ENCODE peak calls at places on chromosomes 13 and 19, in eight cellular contexts. G is SK-N-MC; P is mucosa of descending colon; O is adrenal gland; Q is PC-3; A is CD8-positive, alpha-beta memory T cell; I is iPS DF 6.9; C is DND-41. N is an unnamed sample.

GRCh38 chr19:58569191-58569942 is 3.8 kb downstream of the MZF1 start:
- DNase-seq in G (no peak), P (peak; percentile 21), O (peak; percentile 16), Q (no peak), A (no peak), I (no peak), C (peak; percentile 5), N (peak; percentile 16)

GRCh38 chr13:108551674-108552073 is 77.7 kb upstream of the MYO16 start:
- DNase-seq in G (no peak), P (no peak), O (no peak), Q (no peak), A (no peak), I (no peak), C (no peak), N (no peak)

GRCh38 chr19:40623403-40624239 is 22.5 kb downstream of the LTBP4 start:
- DNase-seq in G (no peak), P (peak; percentile 90), O (no peak), Q (peak; percentile 85), A (no peak), I (no peak), C (peak; percentile 21), N (no peak)

GRCh38 chr19:15369594-15369891 is 10.0 kb downstream of the AKAP8 start:
- DNase-seq in G (no peak), P (no peak), O (no peak), Q (no peak), A (no peak), I (no peak), C (no peak), N (no peak)

GRCh38 chr13:50126378-50127016 is 111.3 kb downstream of the KCNRG start:
- DNase-seq in G (no peak), P (peak; percentile 60), O (no peak), Q (peak; percentile 20), A (no peak), I (no peak), C (peak; percentile 29), N (no peak)

GRCh38 chr13:21481359-21481758 is 22.3 kb upstream of the ZDHHC20 start:
- DNase-seq in G (no peak), P (no peak), O (no peak), Q (peak; percentile 56), A (no peak), I (no peak), C (no peak), N (no peak)

GRCh38 chr13:99226493-99226892 is 25.8 kb downstream of the UBAC2 start:
- DNase-seq in G (no peak), P (no peak), O (no peak), Q (no peak), A (no peak), I (no peak), C (no peak), N (no peak)

GRCh38 chr13:72258340-72258981 is 391.5 kb upstream of the DACH1 start:
- DNase-seq in G (no peak), P (no peak), O (peak; percentile 17), Q (no peak), A (no peak), I (peak; percentile 22), C (no peak), N (no peak)

GRCh38 chr13:41622545-41623429 is 165.4 kb downstream of the RGCC start:
- DNase-seq in G (no peak), P (no peak), O (no peak), Q (peak; percentile 55), A (no peak), I (no peak), C (no peak), N (no peak)

GRCh38 chr19:9306443-9306842 is 3.2 kb downstream of the ZNF699 start:
- DNase-seq in G (no peak), P (no peak), O (no peak), Q (peak; percentile 94), A (no peak), I (no peak), C (no peak), N (no peak)

GRCh38 chr19:556611-557382 is 12.9 kb downstream of the GZMM start:
- DNase-seq in G (no peak), P (peak; percentile 62), O (no peak), Q (no peak), A (no peak), I (no peak), C (no peak), N (no peak)

GRCh38 chr13:46165485-46166220 is 16.3 kb downstream of the LCP1 start:
- DNase-seq in G (no peak), P (no peak), O (no peak), Q (peak; percentile 22), A (no peak), I (no peak), C (no peak), N (no peak)

GRCh38 chr13:99018418-99019180 is 40.7 kb upstream of the DOCK9 start:
- DNase-seq in G (no peak), P (no peak), O (no peak), Q (peak; percentile 35), A (no peak), I (no peak), C (no peak), N (no peak)

GRCh38 chr13:95087746-95088305 is 213.4 kb downstream of the ABCC4 start:
- DNase-seq in G (no peak), P (no peak), O (no peak), Q (peak; percentile 69), A (no peak), I (no peak), C (no peak), N (no peak)

GRCh38 chr13:52995946-52996345 is 32.7 kb upstream of the OLFM4 start:
- DNase-seq in G (no peak), P (no peak), O (no peak), Q (no peak), A (no peak), I (no peak), C (no peak), N (no peak)

GRCh38 chr13:51451467-51452390 is 1.1 kb downstream of the INTS6 start:
- DNase-seq in G (no peak), P (peak; percentile 88), O (peak; percentile 83), Q (peak; percentile 50), A (peak; percentile 62), I (no peak), C (peak; percentile 81), N (peak; percentile 76)

GRCh38 chr13:87331178-87331577 is 340.0 kb upstream of the SLITRK5 start:
- DNase-seq in G (no peak), P (no peak), O (peak; percentile 64), Q (no peak), A (no peak), I (no peak), C (no peak), N (no peak)

GRCh38 chr13:87333599-87333998 is 337.6 kb upstream of the SLITRK5 start:
- DNase-seq in G (no peak), P (no peak), O (no peak), Q (no peak), A (no peak), I (no peak), C (no peak), N (no peak)

DNA sequence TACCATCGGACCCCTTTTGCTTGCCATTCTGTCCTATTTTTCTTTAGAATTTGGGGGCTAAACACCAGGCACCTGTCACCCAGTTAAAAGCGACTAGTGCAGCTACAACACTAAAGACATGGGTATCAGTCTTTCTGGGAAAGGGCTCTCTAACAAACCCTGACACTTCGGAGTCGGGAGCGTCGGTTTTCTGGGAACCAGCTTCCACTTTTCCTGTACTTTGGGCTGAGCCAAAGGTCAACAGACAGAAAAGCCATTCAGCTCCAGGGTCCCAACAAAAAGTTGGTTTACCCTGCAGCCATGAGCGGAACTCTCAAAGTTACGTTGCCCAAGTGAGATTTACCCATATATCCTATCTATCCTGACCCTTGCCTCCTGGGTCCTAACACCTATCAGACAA is 337.0 kb upstream of the SLITRK5 start:
- DNase-seq in G (no peak), P (no peak), O (no peak), Q (no peak), A (no peak), I (no peak), C (no peak), N (no peak)
- H3K4me3 ChIP-seq in G (no peak overlapping the region), P (no peak overlapping the region), O (no peak overlapping the region), Q (no peak overlapping the region), A (no peak overlapping the region), I (no peak overlapping the region), C (no peak overlapping the region), N (no peak overlapping the region)

GRCh38 chr19:3369337-3370213 is 3.2 kb downstream of the NFIC start:
- DNase-seq in G (no peak), P (peak; percentile 60), O (peak; percentile 86), Q (peak; percentile 59), A (no peak), I (no peak), C (no peak), N (no peak)
- H3K4me3 ChIP-seq in G (peak overlapping the region; percentile 93), P (no peak overlapping the region), O (peak overlapping the region; percentile 56), Q (peak overlapping the region; percentile 90), A (no peak overlapping the region), I (peak overlapping the region; percentile 12), C (no peak overlapping the region), N (no peak overlapping the region)

DNA sequence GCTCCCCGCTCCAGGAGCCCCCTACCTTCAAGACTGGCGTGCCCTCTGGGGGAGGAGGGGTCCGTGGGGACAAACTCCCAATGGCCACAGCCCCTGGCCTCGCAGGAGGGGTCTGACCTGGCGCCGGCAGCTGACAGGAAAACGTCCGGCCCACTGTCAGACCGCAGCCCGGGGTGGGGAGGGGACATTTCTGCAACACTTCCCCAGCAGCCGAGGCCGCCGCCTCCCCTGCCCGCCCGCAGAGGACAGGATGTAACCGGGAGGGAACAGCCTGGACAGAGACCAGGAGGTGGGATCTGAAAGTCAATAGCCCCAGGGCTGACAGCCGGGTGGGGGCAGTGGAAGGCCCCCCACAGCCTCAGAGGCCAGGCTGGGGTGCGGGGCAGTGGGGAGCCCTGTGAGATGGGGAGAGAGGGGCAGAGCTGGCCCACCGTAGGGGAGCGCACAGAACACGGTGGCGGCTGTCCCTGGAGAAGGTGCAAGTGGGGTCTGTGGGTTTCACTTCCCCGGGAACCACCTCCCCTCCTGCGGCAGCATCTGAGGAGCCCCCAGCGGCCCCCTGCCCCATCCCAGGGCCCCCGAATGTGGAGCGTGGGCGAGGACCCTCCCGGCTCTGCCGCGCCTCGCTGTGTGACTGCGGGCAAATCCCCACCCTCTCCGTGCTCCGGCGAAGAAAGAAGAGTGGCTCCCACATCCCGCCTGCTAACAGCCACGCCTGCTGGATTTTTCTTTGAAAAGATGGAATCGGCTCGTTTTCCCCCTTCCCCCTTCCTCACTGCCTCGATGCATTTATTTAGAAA is at the start of gene PEAK3:
- DNase-seq in G (no peak), P (peak; percentile 74), O (peak; percentile 63), Q (no peak), A (no peak), I (no peak), C (no peak), N (peak; percentile 68)
- H3K4me3 ChIP-seq in G (no peak within 1 kb of the TSS), P (no peak within 1 kb of the TSS), O (no peak within 1 kb of the TSS), Q (no peak within 1 kb of the TSS), A (peak within 1 kb of the TSS; percentile 22), I (peak within 1 kb of the TSS; percentile 34), C (no peak within 1 kb of the TSS), N (peak within 1 kb of the TSS; percentile 45)

GRCh38 chr19:10968527-10969081 is 7.8 kb downstream of the SMARCA4 start:
- DNase-seq in G (no peak), P (peak; percentile 55), O (no peak), Q (no peak), A (no peak), I (no peak), C (peak; percentile 21), N (no peak)
- H3K4me3 ChIP-seq in G (no peak overlapping the region), P (no peak overlapping the region), O (no peak overlapping the region), Q (no peak overlapping the region), A (no peak overlapping the region), I (no peak overlapping the region), C (no peak overlapping the region), N (no peak overlapping the region)

DNA sequence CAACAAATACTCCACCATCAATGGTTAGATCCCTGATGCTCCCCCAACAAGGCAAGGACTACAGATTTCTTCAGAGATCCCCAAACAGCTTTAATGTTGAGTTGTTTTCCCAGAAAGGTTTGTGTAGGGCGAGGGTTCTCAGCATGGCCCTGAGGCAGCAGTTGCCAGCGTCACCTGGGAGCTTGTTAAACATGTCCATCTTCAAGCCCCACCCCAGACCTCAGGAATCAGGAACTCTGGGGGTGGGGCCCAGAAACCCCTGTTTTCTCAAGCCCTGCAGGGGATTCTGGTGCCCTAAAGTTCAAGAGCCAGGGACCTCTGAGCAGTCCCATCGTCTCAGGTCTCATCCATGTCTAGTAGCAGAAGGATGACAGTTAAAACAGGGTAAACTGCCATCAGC is 9.6 kb downstream of the EFNB2 start:
- DNase-seq in G (no peak), P (no peak), O (no peak), Q (no peak), A (no peak), I (no peak), C (no peak), N (no peak)
- H3K4me3 ChIP-seq in G (no peak overlapping the region), P (no peak overlapping the region), O (no peak overlapping the region), Q (no peak overlapping the region), A (no peak overlapping the region), I (no peak overlapping the region), C (no peak overlapping the region), N (no peak overlapping the region)